ENCODE peak calls at places on chromosomes 3 and 15, in four cellular contexts. G is endothelial cell of umbilical vein, R is DND-41, I is SK-N-SH. Z is an unnamed sample.

GRCh38 chr3:4680881-4681300 is 187.7 kb downstream of the ITPR1 start:
- DNase-seq in G (no peak), R (no peak), I (no peak), Z (peak; percentile 66)

GRCh38 chr15:35737521-35737920 is 191.6 kb upstream of the DPH6 start:
- DNase-seq in G (no peak), R (no peak), I (no peak), Z (peak; percentile 78)

GRCh38 chr3:127677541-127678314 is 5.0 kb downstream of the ABTB1 start:
- DNase-seq in G (no peak), R (no peak), I (no peak), Z (no peak)

GRCh38 chr15:23642413-23643044 is 5.1 kb downstream of the MAGEL2 start:
- DNase-seq in G (peak; percentile 37), R (peak; percentile 56), I (peak; percentile 81), Z (peak; percentile 41)

GRCh38 chr3:135077186-135077585 is 282.1 kb downstream of the EPHB1 start:
- DNase-seq in G (no peak), R (no peak), I (no peak), Z (no peak)

GRCh38 chr3:141294300-141294699 is 62.7 kb downstream of the PXYLP1 start:
- DNase-seq in G (peak; percentile 62), R (no peak), I (no peak), Z (no peak)

GRCh38 chr15:91271565-91272153 is 171.6 kb downstream of the SV2B start:
- DNase-seq in G (peak; percentile 66), R (peak; percentile 61), I (peak; percentile 69), Z (peak; percentile 74)

GRCh38 chr3:38560284-38560683 is 64.1 kb downstream of the EXOG start:
- DNase-seq in G (no peak), R (no peak), I (no peak), Z (no peak)

GRCh38 chr3:154427685-154428291 is 2.2 kb downstream of the GPR149 start:
- DNase-seq in G (no peak), R (no peak), I (peak; percentile 26), Z (no peak)

GRCh38 chr3:52315977-52316764 is at the start of gene DNAH1:
- DNase-seq in G (no peak), R (no peak), I (peak; percentile 78), Z (no peak)

GRCh38 chr3:52315006-52315405 is 1.1 kb upstream of the DNAH1 start:
- DNase-seq in G (no peak), R (no peak), I (no peak), Z (no peak)

GRCh38 chr3:52313188-52313773 is 2.8 kb upstream of the DNAH1 start:
- DNase-seq in G (no peak), R (no peak), I (no peak), Z (no peak)

GRCh38 chr3:52313774-52314188 is 2.3 kb upstream of the DNAH1 start:
- DNase-seq in G (peak; percentile 78), R (no peak), I (no peak), Z (peak; percentile 38)

DNA sequence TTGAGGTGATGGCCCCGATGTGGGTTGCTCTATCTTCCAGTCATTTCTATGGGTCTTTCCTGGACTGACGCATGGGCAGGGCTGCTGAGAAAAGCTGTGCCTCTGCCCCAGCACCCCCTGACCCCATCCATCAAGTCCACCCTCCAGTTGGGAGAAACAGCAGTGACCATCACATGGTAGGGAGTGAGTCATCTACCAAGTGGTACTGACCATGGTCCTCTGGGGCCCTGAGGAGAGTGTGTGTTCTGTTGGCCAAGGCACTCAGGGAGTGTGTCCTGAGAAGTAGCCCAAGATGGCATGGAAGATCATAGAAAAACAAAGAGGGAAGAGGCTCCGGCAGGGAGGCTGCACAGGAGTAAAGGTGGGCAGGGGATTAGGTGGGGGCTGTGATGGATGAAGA is 1.6 kb upstream of the DNAH1 start:
- DNase-seq in G (no peak), R (no peak), I (no peak), Z (peak; percentile 31)
- H3K4me1 ChIP-seq in G (peaks cover 19% of the 10 kb centered on the region), R (no peaks in the 10 kb centered on the region), I (peaks cover 78% of the 10 kb centered on the region), Z (peaks cover 7% of the 10 kb centered on the region)

GRCh38 chr3:34077796-34078195 is 279.4 kb downstream of the PDCD6IP start:
- DNase-seq in G (no peak), R (no peak), I (peak; percentile 45), Z (no peak)
- H3K4me3 ChIP-seq in G (no peak overlapping the region), R (no peak overlapping the region), I (no peak overlapping the region), Z (no peak overlapping the region)

GRCh38 chr3:58755153-58755552 is 88.6 kb upstream of the FAM3D start:
- DNase-seq in G (no peak), R (no peak), I (peak; percentile 6), Z (no peak)
- H3K79me2 ChIP-seq in G (no peaks in the 10 kb centered on the region), R (no peaks in the 10 kb centered on the region), I (no peaks in the 10 kb centered on the region), Z (no peaks in the 10 kb centered on the region)

GRCh38 chr3:8984081-8984480 is 20.8 kb upstream of the RAD18 start:
- DNase-seq in G (no peak), R (no peak), I (no peak), Z (no peak)
- H3K4me1 ChIP-seq in G (no peaks in the 10 kb centered on the region), R (no peaks in the 10 kb centered on the region), I (peaks cover 6% of the 10 kb centered on the region), Z (no peaks in the 10 kb centered on the region)

GRCh38 chr15:49270541-49271421 is 100.7 kb downstream of the GALK2 start:
- DNase-seq in G (no peak), R (no peak), I (no peak), Z (peak; percentile 97)

DNA sequence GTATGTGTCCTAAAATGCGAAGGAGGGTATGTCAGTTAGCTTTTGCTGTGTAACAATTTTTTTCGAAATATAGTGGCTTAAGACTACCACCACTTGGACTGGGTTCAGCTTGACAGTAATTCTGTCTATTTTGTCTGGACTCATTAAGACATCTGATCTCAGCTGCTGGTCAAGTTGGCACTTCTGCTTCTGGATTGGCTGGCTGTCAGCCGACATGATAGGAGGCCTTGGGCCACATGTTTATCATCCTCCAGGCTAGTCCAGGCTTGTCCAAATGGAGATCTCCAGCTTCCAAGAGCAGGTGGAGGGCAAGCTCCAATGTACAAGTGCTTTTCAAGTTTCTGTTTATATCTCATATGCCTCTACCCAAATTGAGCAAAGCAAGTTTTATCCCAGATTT is 95.9 kb downstream of the GALK2 start:
- DNase-seq in G (no peak), R (no peak), I (no peak), Z (peak; percentile 23)
- H3K4me3 ChIP-seq in G (no peak overlapping the region), R (no peak overlapping the region), I (no peak overlapping the region), Z (no peak overlapping the region)

GRCh38 chr3:71493372-71493771 is 90.2 kb downstream of the FOXP1 start:
- DNase-seq in G (no peak), R (no peak), I (no peak), Z (no peak)
- H3K79me2 ChIP-seq in G (no peaks in the 10 kb centered on the region), R (peaks cover 20% of the 10 kb centered on the region), I (peaks cover 88% of the 10 kb centered on the region), Z (no peaks in the 10 kb centered on the region)

GRCh38 chr15:90217671-90218394 is 15.9 kb downstream of the CIB1 start:
- DNase-seq in G (no peak), R (no peak), I (no peak), Z (no peak)
- H3K4me1 ChIP-seq in G (no peaks in the 10 kb centered on the region), R (no peaks in the 10 kb centered on the region), I (peaks cover 20% of the 10 kb centered on the region), Z (peaks cover 3% of the 10 kb centered on the region)

DNA sequence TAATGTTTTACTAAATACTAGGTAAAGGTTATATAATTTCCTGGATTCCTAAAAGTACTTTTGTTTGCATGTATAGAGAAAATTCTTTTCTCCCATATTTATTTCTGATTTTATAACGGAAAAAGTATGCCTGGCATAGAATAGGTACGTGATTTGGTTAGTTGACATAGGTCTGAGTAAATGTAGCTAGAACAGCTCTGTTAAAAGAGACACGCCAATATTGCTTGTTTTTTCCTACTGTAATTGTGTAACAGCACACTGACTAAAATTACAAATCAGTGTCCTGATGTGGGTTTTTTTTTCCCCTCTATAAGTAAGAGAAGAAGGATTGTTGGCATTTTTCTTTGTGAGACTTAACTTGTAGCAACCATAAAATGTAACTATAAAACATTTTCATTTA is 26.7 kb downstream of the KLHL24 start:
- DNase-seq in G (no peak), R (no peak), I (no peak), Z (no peak)
- H3K4me3 ChIP-seq in G (no peak overlapping the region), R (no peak overlapping the region), I (no peak overlapping the region), Z (no peak overlapping the region)

Z was measured in fibroblast of lung.